ENCODE peak calls at places on chromosomes 5 and 9, in five cellular contexts. N is colonic mucosa, Q is adrenal gland, A is mucosa of descending colon, J is astrocyte of the spinal cord. W is an unnamed sample.

GRCh38 chr5:54159153-54159836 is 151.1 kb downstream of the ARL15 start:
- DNase-seq in N (no peak), Q (no peak), A (no peak), J (no peak), W (peak)

GRCh38 chr9:93127395-93127911 is 6.6 kb downstream of the NINJ1 start:
- DNase-seq in N (no peak), Q (peak), A (no peak), J (peak), W (no peak)

GRCh38 chr5:163409384-163409783 is 28.0 kb upstream of the CCNG1 start:
- DNase-seq in N (no peak), Q (no peak), A (no peak), J (no peak), W (peak)

GRCh38 chr5:94544031-94544650 is 74.3 kb downstream of the KIAA0825 start:
- DNase-seq in N (no peak), Q (no peak), A (no peak), J (peak), W (no peak)

GRCh38 chr5:168443950-168444700 is 42.1 kb upstream of the RARS1 start:
- DNase-seq in N (no peak), Q (no peak), A (no peak), J (peak), W (no peak)

GRCh38 chr5:93417500-93417899 is 163.5 kb downstream of the NR2F1-AS1 start:
- DNase-seq in N (no peak), Q (no peak), A (no peak), J (no peak), W (no peak)

GRCh38 chr5:170537451-170538095 is 33.8 kb downstream of the KCNIP1 start:
- DNase-seq in N (no peak), Q (no peak), A (no peak), J (no peak), W (no peak)

GRCh38 chr5:117889592-117889991 is 1098.8 kb downstream of the DTWD2 start:
- DNase-seq in N (no peak), Q (no peak), A (no peak), J (peak), W (no peak)

GRCh38 chr5:36944607-36945225 is 68.1 kb downstream of the NIPBL start:
- DNase-seq in N (no peak), Q (no peak), A (no peak), J (peak), W (no peak)

GRCh38 chr9:118957585-118957984 is 411.6 kb downstream of the BRINP1 start:
- DNase-seq in N (no peak), Q (no peak), A (no peak), J (no peak), W (no peak)

DNA sequence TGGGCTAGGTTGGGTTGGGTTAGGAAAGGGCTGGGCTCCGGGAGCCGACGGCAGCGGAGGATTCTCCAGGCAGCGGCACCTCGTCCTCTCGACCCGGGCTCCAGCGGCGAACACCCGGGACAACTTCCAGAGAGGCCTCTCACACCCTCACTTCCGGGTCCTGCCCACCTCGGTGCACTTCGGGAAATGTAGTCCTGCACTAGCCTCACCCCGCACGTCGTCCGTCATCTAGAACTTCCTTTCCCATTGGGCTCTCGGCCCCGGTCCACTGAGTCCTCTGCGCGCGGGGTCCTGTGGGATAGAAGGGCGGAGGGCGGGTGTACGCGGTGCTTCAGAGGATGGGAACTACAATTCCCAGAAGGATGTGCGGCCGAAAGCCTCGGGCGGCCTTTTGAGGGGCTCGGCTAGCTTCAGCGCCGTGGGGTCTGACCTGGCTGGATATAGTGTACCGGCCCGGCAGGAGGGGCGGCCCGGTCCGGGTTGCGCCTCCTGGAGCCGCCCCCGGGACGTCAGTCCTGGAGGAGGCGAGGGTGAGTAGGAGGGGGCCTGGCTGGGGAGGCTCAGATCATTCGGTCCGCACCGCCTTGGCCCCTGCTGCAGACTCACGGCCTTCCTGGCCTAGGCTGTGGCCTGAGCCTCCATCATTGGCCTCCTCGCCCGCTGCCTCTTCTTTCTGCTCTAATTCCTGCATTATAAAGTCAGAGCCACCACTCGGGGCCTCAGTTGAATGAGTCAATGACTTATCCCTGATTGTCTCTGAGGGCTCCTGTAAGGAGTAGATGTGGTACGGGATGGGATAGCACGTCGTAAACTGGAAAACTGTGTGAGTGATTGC is at the start of the genes ERP44 and INVS:
- DNase-seq in N (peak), Q (peak), A (peak), J (peak), W (peak)
- TF ChIP-seq CTCF in N (no peak), Q (no peak), A (no peak), J (no peak), W (no peak)

GRCh38 chr9:132214027-132214622 is 52.3 kb downstream of the NTNG2 start:
- DNase-seq in N (no peak), Q (peak), A (no peak), J (peak), W (no peak)
- TF ChIP-seq CTCF in N (no peak), Q (peak), A (no peak), J (peak), W (no peak)

GRCh38 chr5:144304683-144305082 is 134.0 kb downstream of the KCTD16 start:
- DNase-seq in N (no peak), Q (no peak), A (no peak), J (no peak), W (no peak)
- TF ChIP-seq CTCF in N (no peak), Q (no peak), A (no peak), J (no peak), W (no peak)

GRCh38 chr5:35815089-35815936 is 41.4 kb upstream of the IL7R start:
- DNase-seq in N (peak), Q (no peak), A (no peak), J (peak), W (peak)
- TF ChIP-seq CTCF in N (peak), Q (peak), A (no peak), J (peak), W (peak)

GRCh38 chr5:140821375-140822280 is at the start of gene PCDHA5:
- DNase-seq in N (no peak), Q (no peak), A (peak), J (no peak), W (no peak)
- TF ChIP-seq CTCF in N (no peak), Q (peak), A (no peak), J (peak), W (no peak)

DNA sequence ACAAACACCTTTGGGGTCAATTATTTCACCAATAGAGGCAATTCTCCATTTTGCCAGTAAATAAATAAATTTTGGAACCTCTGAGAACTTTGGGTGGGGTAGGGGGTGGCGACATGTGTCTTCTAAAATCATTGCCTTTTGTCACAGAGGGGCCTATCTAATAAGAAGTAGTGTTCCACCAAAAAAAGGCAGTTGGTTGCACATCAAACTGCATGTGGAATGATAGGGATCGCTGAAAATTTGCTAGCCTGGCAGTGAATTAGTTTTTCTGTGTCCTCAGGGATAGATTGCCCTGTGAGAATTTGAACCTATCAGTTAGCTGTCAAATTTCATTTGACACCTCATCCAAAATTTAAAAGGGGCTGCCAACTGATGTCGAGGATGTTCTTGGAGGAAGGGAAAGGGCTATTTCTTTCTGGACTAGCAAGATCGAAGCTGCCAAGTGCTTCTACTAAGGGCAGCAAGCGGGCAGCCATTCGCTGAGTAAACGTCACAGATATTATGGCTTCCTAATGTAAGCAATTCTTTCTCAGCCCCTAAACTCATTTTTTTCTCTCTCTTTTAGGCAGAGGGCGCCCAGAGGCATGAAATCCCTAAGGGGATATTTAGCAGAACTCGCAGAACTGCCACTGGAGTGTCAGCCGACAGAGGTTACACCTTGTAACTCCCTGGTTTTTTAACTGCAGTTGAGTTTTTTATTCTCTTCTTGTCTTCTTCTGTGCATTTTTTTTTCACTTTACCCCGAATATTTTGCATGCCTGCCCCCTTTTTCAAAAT is 2208.1 kb upstream of the WWC1 start:
- DNase-seq in N (no peak), Q (no peak), A (no peak), J (no peak), W (no peak)
- TF ChIP-seq CTCF in N (no peak), Q (no peak), A (no peak), J (no peak), W (no peak)

DNA sequence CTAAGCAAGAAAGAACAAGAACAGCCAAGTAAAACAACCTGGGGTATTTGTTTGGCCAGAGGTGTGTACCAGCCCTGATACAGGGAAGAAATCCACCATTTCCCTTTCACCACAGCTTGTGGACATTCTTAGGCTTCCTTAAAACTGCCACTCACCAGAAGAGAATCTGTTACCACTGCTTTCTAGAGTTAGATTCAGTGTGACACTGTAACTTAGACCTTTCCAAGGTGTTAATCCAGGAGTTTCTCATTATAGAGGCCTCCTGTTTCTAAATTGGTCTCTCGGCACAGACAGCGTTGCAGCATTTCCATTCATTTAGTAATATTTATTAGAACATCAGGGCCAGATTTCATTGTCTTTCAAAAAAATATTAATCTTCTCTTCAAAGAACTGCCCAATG is 55.0 kb downstream of the NIPAL4 start:
- DNase-seq in N (no peak), Q (no peak), A (no peak), J (no peak), W (no peak)
- TF ChIP-seq CTCF in N (no peak), Q (no peak), A (no peak), J (no peak), W (no peak)

DNA sequence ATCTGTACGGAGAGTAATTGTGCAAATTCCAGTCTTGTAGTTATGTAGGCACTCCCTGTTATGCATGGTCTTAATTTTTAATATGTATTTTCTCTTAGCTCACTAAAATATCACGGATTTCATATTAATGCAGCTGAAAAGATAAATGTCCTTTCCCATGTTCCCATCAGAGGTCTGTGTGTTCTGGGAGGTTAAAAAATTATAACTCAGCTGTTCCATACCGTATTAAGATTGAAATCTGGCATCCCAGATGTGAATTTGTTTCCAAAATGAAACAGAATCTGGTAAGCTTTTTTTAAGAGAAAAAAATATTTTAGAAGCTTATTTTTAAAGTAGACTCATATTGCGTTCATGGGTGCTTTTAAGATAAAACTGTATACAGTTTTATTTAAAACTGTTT is 44.3 kb downstream of the SEMA6A start:
- DNase-seq in N (no peak), Q (no peak), A (no peak), J (no peak), W (no peak)
- TF ChIP-seq CTCF in N (no peak), Q (no peak), A (no peak), J (no peak), W (no peak)